ENCODE peak calls at places on chromosome 21, in four cellular contexts. B, A, L and V are unnamed samples.

GRCh38 chr21:27564684-27565280 is 597.9 kb upstream of the ADAMTS5 start:
- DNase-seq in A (peak), B (peak), L (no peak), V (peak)

GRCh38 chr21:42864812-42865211 is 14.5 kb downstream of the WDR4 start:
- DNase-seq in A (no peak), B (no peak), L (no peak), V (peak)

GRCh38 chr21:42844411-42845113 is 34.8 kb downstream of the WDR4 start:
- DNase-seq in A (no peak), L (peak), B (peak), V (no peak)

GRCh38 chr21:39114871-39115658 is 68.2 kb downstream of the PSMG1 start:
- DNase-seq in B (peak), A (peak), L (peak), V (peak)

GRCh38 chr21:42878678-42878992 is 704 bp downstream of the WDR4 start:
- DNase-seq in B (no peak), L (no peak), A (peak), V (no peak)

GRCh38 chr21:29029524-29029923 is 5.1 kb downstream of the USP16 start:
- DNase-seq in L (no peak), A (no peak), B (no peak), V (no peak)

GRCh38 chr21:26388731-26389231 is 184.3 kb downstream of the CYYR1 start:
- DNase-seq in A (peak), B (no peak), L (no peak), V (peak)

GRCh38 chr21:35616090-35616489 is 444.2 kb downstream of the SETD4 start:
- DNase-seq in B (no peak), L (no peak), A (peak), V (peak)

GRCh38 chr21:37384416-37384815 is 17.8 kb downstream of the DYRK1A start:
- DNase-seq in L (no peak), A (no peak), B (no peak), V (no peak)

GRCh38 chr21:37263827-37264226 is 3.3 kb downstream of the VPS26C start:
- DNase-seq in A (peak), B (peak), L (no peak), V (no peak)

GRCh38 chr21:25907573-25908275 is 173.0 kb downstream of the GABPA start:
- DNase-seq in B (no peak), L (no peak), A (no peak), V (no peak)

GRCh38 chr21:43302356-43302700 is 124.6 kb downstream of the SIK1 start:
- DNase-seq in L (no peak), A (no peak), B (no peak), V (no peak)

GRCh38 chr21:36700961-36701911 is 2.3 kb downstream of the SIM2 start:
- DNase-seq in L (no peak), A (no peak), B (peak), V (no peak)

GRCh38 chr21:25670726-25671125 is 31.7 kb downstream of the JAM2 start:
- DNase-seq in L (no peak), B (no peak), A (no peak), V (peak)

GRCh38 chr21:22965455-22966125 is 1967.4 kb downstream of the NCAM2 start:
- DNase-seq in A (no peak), B (no peak), L (no peak), V (no peak)

GRCh38 chr21:31397939-31398338 is 53.9 kb upstream of the TIAM1 start:
- DNase-seq in B (no peak), L (peak), A (no peak), V (no peak)

GRCh38 chr21:30233636-30234035 is 17.7 kb upstream of the CLDN8 start:
- DNase-seq in L (no peak), B (no peak), A (no peak), V (no peak)

GRCh38 chr21:20943476-20944085 is 54.6 kb upstream of the NCAM2 start:
- DNase-seq in L (no peak), B (no peak), A (no peak), V (no peak)

GRCh38 chr21:29256125-29256895 is 42.4 kb upstream of the BACH1 start:
- DNase-seq in A (no peak), B (no peak), L (no peak), V (no peak)

GRCh38 chr21:25103500-25104207 is 503.6 kb downstream of the MRPL39 start:
- DNase-seq in B (no peak), A (no peak), L (no peak), V (peak)

GRCh38 chr21:27580276-27580675 is 613.4 kb upstream of the ADAMTS5 start:
- DNase-seq in B (no peak), A (peak), L (no peak), V (peak)

GRCh38 chr21:36513430-36513829 is 33.5 kb upstream of the CLDN14 start:
- DNase-seq in L (no peak), A (no peak), B (no peak), V (no peak)

GRCh38 chr21:41615613-41616012 is 107.7 kb upstream of the TMPRSS2 start:
- DNase-seq in A (peak), B (no peak), L (no peak), V (peak)

GRCh38 chr21:15826147-15826780 is 96.5 kb downstream of the USP25 start:
- DNase-seq in B (no peak), A (no peak), L (no peak), V (peak)
- TF ChIP-seq CTCF in B (peak), A (peak), L (no peak), V (peak)

GRCh38 chr21:14762734-14763694 is 216.9 kb upstream of the SAMSN1 start:
- DNase-seq in L (no peak), B (no peak), A (no peak), V (no peak)
- H3K4me3 ChIP-seq in L (no peak), B (peak), A (no peak), V (no peak)

DNA sequence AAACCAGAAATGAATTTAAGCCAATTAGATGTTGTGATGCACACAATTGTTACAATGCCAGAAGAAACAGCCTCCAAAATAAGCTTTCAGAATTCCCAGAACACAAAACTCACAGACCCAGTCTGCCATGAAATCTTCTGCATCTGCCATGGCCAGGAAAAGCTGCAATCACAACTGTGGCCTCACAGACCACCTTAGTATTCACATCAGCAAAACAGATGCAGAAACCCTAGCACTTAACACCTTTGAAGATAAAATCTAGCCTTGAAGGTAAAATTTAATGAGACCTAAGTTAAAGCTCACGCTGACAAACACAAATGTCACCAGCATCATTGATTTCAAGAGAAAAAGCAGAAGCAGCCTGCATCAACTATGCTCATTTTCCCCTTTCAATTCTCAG is 566.8 kb upstream of the TMPRSS15 start:
- DNase-seq in A (no peak), L (no peak), B (no peak), V (no peak)
- TF ChIP-seq CTCF in A (no peak), L (no peak), B (no peak), V (no peak)

GRCh38 chr21:45409466-45410150 is 4.6 kb downstream of the COL18A1 start:
- DNase-seq in L (peak), B (no peak), A (no peak), V (no peak)
- H3K4me3 ChIP-seq in L (peak), B (no peak), A (peak), V (no peak)

GRCh38 chr21:32412998-32413504 is 545 bp downstream of the EVA1C start:
- DNase-seq in A (no peak), L (peak), B (peak), V (peak)
- TF ChIP-seq CTCF in A (peak), L (no peak), B (no peak), V (peak)

DNA sequence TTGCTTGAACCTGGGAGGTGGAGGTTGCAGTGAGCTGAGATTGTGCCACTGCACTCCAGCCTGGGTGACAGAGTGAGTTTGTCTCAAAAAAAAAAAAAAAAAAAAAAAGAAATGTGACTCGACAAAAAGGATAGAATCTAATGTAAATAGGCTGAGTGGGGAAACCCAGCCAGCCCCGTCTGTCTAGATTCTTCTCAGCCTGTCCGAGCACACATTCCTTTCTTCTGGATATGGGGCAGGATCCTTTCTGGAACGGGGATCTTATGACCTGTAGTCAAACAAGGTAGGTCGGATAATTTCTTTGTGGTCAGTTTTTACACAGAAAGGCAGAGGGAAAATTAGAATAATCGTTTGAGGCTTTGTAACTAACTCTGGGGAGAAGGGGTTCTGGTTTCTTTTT is 74.1 kb downstream of the C21orf91 start:
- DNase-seq in B (no peak), L (no peak), A (no peak), V (no peak)
- H3K4me3 ChIP-seq in B (no peak), L (no peak), A (no peak), V (no peak)

DNA sequence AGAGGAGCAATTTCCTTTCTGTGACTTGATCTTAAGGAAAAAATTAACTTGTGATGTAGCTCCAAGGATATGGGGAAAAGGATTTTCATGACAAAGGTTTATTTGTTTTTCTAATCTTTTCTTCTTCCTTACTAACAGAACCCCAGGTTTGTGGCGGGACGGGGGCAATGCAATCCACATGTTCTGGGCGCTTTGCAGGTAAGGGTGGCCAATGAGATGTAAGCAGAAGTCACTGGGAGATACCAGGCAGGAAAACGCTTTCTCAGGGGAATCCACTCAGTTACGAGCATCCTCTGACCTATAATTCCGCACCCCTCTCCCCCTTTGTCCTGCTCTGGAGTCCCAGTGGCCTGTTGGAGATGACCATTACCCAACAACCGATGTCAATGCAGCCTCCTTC is 122.0 kb downstream of the MRPS6 start:
- DNase-seq in L (no peak), A (no peak), B (no peak), V (no peak)
- TF ChIP-seq CTCF in L (no peak), A (no peak), B (no peak), V (no peak)

GRCh38 chr21:44706706-44707615 is 4.4 kb downstream of the TSPEAR start:
- DNase-seq in L (peak), B (no peak), A (no peak), V (no peak)
- H3K4me3 ChIP-seq in L (no peak), B (no peak), A (no peak), V (no peak)

GRCh38 chr21:45927032-45927431 is 54.5 kb upstream of the COL6A1 start:
- DNase-seq in L (no peak), B (no peak), A (no peak), V (no peak)
- TF ChIP-seq CTCF in L (no peak), B (no peak), A (no peak), V (no peak)

GRCh38 chr21:15441060-15441493 is 288.7 kb upstream of the USP25 start:
- DNase-seq in B (peak), A (no peak), L (no peak), V (no peak)

GRCh38 chr21:15443740-15444117 is 286.1 kb upstream of the USP25 start:
- DNase-seq in L (no peak), A (no peak), B (no peak), V (no peak)

GRCh38 chr21:15444118-15444960 is 285.4 kb upstream of the USP25 start:
- DNase-seq in A (no peak), B (peak), L (no peak), V (no peak)

GRCh38 chr21:15441999-15442398 is 287.8 kb upstream of the USP25 start:
- DNase-seq in A (no peak), L (no peak), B (no peak), V (no peak)

DNA sequence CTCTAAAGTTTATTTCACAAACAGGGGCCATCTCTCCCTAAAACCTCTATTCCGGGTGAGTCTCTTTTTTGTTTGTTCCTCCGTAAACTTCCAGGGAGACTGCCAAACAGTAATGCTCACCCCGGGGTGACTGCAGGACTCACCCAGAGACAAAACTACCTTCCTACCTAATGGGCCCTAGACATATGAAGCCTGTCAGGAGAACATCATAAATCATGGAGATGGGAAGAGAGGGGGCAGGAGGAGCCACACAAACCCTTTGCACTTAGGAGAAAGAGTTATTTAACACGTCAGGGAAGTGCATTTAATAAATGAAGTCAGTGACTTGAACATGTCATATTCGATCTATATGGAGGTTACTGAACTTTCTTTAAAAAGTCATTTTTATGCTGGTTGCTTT is 287.0 kb upstream of the USP25 start:
- DNase-seq in B (no peak), A (no peak), L (no peak), V (no peak)
- H3K4me3 ChIP-seq in B (no peak), A (no peak), L (no peak), V (no peak)